ENCODE peak calls at places on chromosomes 2 and 18, in nine cellular contexts. One of them, this sample, is unnamed.

GRCh38 chr2:238216651-238217184 is 13.2 kb upstream of the ILKAP start:
- DNase-seq in right lobe of liver: no peak
- DNase-seq in bronchial epithelial cell: no peak
- DNase-seq in RWPE1: no peak
- DNase-seq in MM.1S: no peak
- DNase-seq in astrocyte of the spinal cord: no peak
- DNase-seq in AG09309: no peak
- DNase-seq in Peyer's patch: no peak
- DNase-seq in testis: no peak
- DNase-seq in this sample: no peak

GRCh38 chr18:63339920-63340484 is 20.4 kb upstream of the BCL2 start:
- DNase-seq in right lobe of liver: no peak
- DNase-seq in bronchial epithelial cell: peak
- DNase-seq in RWPE1: no peak
- DNase-seq in MM.1S: peak
- DNase-seq in astrocyte of the spinal cord: peak
- DNase-seq in AG09309: no peak
- DNase-seq in Peyer's patch: no peak
- DNase-seq in testis: peak
- DNase-seq in this sample: no peak

GRCh38 chr18:63979409-63979908 is 9.6 kb downstream of the SERPINB8 start:
- DNase-seq in right lobe of liver: no peak
- DNase-seq in bronchial epithelial cell: peak
- DNase-seq in RWPE1: peak
- DNase-seq in MM.1S: peak
- DNase-seq in astrocyte of the spinal cord: peak
- DNase-seq in AG09309: no peak
- DNase-seq in Peyer's patch: peak
- DNase-seq in testis: peak
- DNase-seq in this sample: peak

GRCh38 chr2:205776139-205776538 is 93.8 kb downstream of the NRP2 start:
- DNase-seq in right lobe of liver: peak
- DNase-seq in bronchial epithelial cell: no peak
- DNase-seq in RWPE1: no peak
- DNase-seq in MM.1S: peak
- DNase-seq in astrocyte of the spinal cord: no peak
- DNase-seq in AG09309: no peak
- DNase-seq in Peyer's patch: no peak
- DNase-seq in testis: peak
- DNase-seq in this sample: peak

GRCh38 chr18:10907749-10908148 is 241.6 kb downstream of the PIEZO2 start:
- DNase-seq in right lobe of liver: no peak
- DNase-seq in bronchial epithelial cell: no peak
- DNase-seq in RWPE1: no peak
- DNase-seq in MM.1S: no peak
- DNase-seq in astrocyte of the spinal cord: no peak
- DNase-seq in AG09309: no peak
- DNase-seq in Peyer's patch: no peak
- DNase-seq in testis: no peak
- DNase-seq in this sample: no peak

GRCh38 chr2:75513616-75514170 is 47.0 kb downstream of the EVA1A start:
- DNase-seq in right lobe of liver: no peak
- DNase-seq in bronchial epithelial cell: peak
- DNase-seq in RWPE1: no peak
- DNase-seq in MM.1S: no peak
- DNase-seq in astrocyte of the spinal cord: peak
- DNase-seq in AG09309: peak
- DNase-seq in Peyer's patch: no peak
- DNase-seq in testis: no peak
- DNase-seq in this sample: no peak

GRCh38 chr18:23809411-23809810 is 120.2 kb downstream of the LAMA3 start:
- DNase-seq in right lobe of liver: no peak
- DNase-seq in bronchial epithelial cell: no peak
- DNase-seq in RWPE1: no peak
- DNase-seq in MM.1S: no peak
- DNase-seq in astrocyte of the spinal cord: no peak
- DNase-seq in AG09309: no peak
- DNase-seq in Peyer's patch: no peak
- DNase-seq in testis: no peak
- DNase-seq in this sample: no peak

GRCh38 chr2:60413819-60414178 is 139.7 kb downstream of the BCL11A start:
- DNase-seq in right lobe of liver: no peak
- DNase-seq in bronchial epithelial cell: no peak
- DNase-seq in RWPE1: no peak
- DNase-seq in MM.1S: no peak
- DNase-seq in astrocyte of the spinal cord: no peak
- DNase-seq in AG09309: no peak
- DNase-seq in Peyer's patch: peak
- DNase-seq in testis: no peak
- DNase-seq in this sample: peak

GRCh38 chr2:183868707-183869106 is 729.6 kb upstream of the ZNF804A start:
- DNase-seq in right lobe of liver: no peak
- DNase-seq in bronchial epithelial cell: peak
- DNase-seq in RWPE1: peak
- DNase-seq in MM.1S: no peak
- DNase-seq in astrocyte of the spinal cord: peak
- DNase-seq in AG09309: no peak
- DNase-seq in Peyer's patch: no peak
- DNase-seq in testis: no peak
- DNase-seq in this sample: no peak

GRCh38 chr2:74548919-74549684 is 4.6 kb downstream of the LOXL3 start:
- DNase-seq in right lobe of liver: peak
- DNase-seq in bronchial epithelial cell: peak
- DNase-seq in RWPE1: peak
- DNase-seq in MM.1S: no peak
- DNase-seq in astrocyte of the spinal cord: peak
- DNase-seq in AG09309: no peak
- DNase-seq in Peyer's patch: no peak
- DNase-seq in testis: peak
- DNase-seq in this sample: peak

GRCh38 chr2:176554107-176555048 is 285.1 kb downstream of the MTX2 start:
- DNase-seq in right lobe of liver: no peak
- DNase-seq in bronchial epithelial cell: peak
- DNase-seq in RWPE1: peak
- DNase-seq in MM.1S: peak
- DNase-seq in astrocyte of the spinal cord: peak
- DNase-seq in AG09309: no peak
- DNase-seq in Peyer's patch: no peak
- DNase-seq in testis: peak
- DNase-seq in this sample: peak
- TF ChIP-seq CTCF in right lobe of liver: peak
- TF ChIP-seq CTCF in bronchial epithelial cell: peak
- TF ChIP-seq CTCF in RWPE1: peak
- TF ChIP-seq CTCF in MM.1S: peak
- TF ChIP-seq CTCF in astrocyte of the spinal cord: peak
- TF ChIP-seq CTCF in AG09309: peak
- TF ChIP-seq CTCF in Peyer's patch: peak
- TF ChIP-seq CTCF in testis: peak
- TF ChIP-seq CTCF in this sample: peak

DNA sequence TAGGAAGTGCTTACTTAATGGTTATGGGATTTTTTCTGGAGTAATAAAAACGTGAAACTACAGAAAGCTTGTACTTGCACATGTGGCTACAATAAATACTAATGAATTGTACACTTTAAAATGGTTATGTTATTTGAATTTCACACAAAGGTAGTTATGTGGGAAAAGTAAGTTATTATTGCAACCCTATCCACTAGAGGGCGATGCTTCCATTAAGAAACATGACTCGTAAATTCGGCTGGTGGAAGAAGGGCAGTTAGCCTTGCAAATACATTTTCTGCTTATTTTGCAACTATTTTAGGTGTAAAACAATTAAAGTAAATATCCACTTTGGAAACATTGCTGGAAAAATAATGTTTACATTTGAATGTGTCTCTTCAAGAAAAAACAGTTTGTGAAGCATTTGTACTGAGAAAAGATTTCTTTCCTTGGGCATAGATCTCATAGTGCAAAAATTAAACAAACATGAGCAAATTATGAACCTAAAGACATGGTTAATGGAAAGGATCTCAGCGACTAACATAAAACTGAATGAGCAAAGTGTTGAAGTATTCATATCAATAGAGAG is 68.1 kb upstream of the CSRNP3 start:
- DNase-seq in right lobe of liver: no peak
- DNase-seq in bronchial epithelial cell: peak
- DNase-seq in RWPE1: peak
- DNase-seq in MM.1S: peak
- DNase-seq in astrocyte of the spinal cord: peak
- DNase-seq in AG09309: peak
- DNase-seq in Peyer's patch: no peak
- DNase-seq in testis: peak
- DNase-seq in this sample: peak
- TF ChIP-seq CTCF in right lobe of liver: peak
- TF ChIP-seq CTCF in bronchial epithelial cell: peak
- TF ChIP-seq CTCF in RWPE1: peak
- TF ChIP-seq CTCF in MM.1S: peak
- TF ChIP-seq CTCF in astrocyte of the spinal cord: peak
- TF ChIP-seq CTCF in AG09309: peak
- TF ChIP-seq CTCF in Peyer's patch: peak
- TF ChIP-seq CTCF in testis: peak
- TF ChIP-seq CTCF in this sample: peak

DNA sequence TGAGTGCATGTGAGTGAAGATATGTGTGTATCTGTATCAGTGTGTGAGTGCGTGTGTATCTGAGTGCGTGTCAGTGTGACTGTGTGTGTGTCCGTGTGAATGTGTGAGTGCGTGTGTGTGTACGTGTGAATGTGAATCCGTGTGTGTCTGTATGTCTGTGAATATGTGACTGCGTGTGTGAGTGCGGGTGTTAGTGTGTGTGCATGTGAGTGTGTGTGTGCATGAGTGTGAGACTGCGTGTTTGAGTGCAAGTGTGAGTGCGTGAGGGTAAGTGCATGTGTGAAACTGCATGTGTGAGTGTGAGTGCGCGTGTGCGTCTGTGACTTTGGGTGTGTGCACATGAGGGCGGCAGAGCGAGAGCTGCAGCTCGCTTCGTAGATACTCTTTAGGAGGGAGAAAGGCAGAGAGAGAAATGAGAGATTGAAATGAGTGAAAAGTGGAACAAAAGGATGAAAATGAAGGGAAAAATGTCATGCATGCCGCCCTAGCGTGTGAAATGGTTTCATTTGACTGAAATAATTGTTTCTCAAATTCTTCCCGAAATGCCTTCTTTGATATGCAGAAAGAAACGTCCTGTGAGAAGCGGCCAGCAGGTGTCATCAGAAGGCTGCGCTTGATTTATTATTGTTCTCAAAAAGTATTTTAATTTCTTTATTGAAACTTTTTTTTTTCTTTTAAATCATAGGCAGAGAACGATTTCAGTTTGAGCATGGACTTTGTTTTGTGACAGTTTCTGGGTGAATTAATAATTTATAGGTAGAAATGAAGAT is 25.6 kb downstream of the ZNF407 start:
- DNase-seq in right lobe of liver: no peak
- DNase-seq in bronchial epithelial cell: no peak
- DNase-seq in RWPE1: no peak
- DNase-seq in MM.1S: no peak
- DNase-seq in astrocyte of the spinal cord: no peak
- DNase-seq in AG09309: no peak
- DNase-seq in Peyer's patch: no peak
- DNase-seq in testis: no peak
- DNase-seq in this sample: no peak
- TF ChIP-seq CTCF in right lobe of liver: peak
- TF ChIP-seq CTCF in bronchial epithelial cell: peak
- TF ChIP-seq CTCF in RWPE1: peak
- TF ChIP-seq CTCF in MM.1S: peak
- TF ChIP-seq CTCF in astrocyte of the spinal cord: peak
- TF ChIP-seq CTCF in AG09309: peak
- TF ChIP-seq CTCF in Peyer's patch: peak
- TF ChIP-seq CTCF in testis: peak
- TF ChIP-seq CTCF in this sample: peak

GRCh38 chr2:20064421-20064820 is 13.0 kb upstream of the LAPTM4A start:
- DNase-seq in right lobe of liver: no peak
- DNase-seq in bronchial epithelial cell: no peak
- DNase-seq in RWPE1: no peak
- DNase-seq in MM.1S: no peak
- DNase-seq in astrocyte of the spinal cord: no peak
- DNase-seq in AG09309: no peak
- DNase-seq in Peyer's patch: no peak
- DNase-seq in testis: no peak
- DNase-seq in this sample: no peak

GRCh38 chr2:20061476-20061875 is 10.0 kb upstream of the LAPTM4A start:
- DNase-seq in right lobe of liver: no peak
- DNase-seq in bronchial epithelial cell: no peak
- DNase-seq in RWPE1: no peak
- DNase-seq in MM.1S: no peak
- DNase-seq in astrocyte of the spinal cord: peak
- DNase-seq in AG09309: no peak
- DNase-seq in Peyer's patch: no peak
- DNase-seq in testis: no peak
- DNase-seq in this sample: no peak

GRCh38 chr2:20064841-20065240 is 13.4 kb upstream of the LAPTM4A start:
- DNase-seq in right lobe of liver: no peak
- DNase-seq in bronchial epithelial cell: no peak
- DNase-seq in RWPE1: no peak
- DNase-seq in MM.1S: no peak
- DNase-seq in astrocyte of the spinal cord: no peak
- DNase-seq in AG09309: no peak
- DNase-seq in Peyer's patch: no peak
- DNase-seq in testis: no peak
- DNase-seq in this sample: no peak

GRCh38 chr2:20061940-20062339 is 10.5 kb upstream of the LAPTM4A start:
- DNase-seq in right lobe of liver: no peak
- DNase-seq in bronchial epithelial cell: no peak
- DNase-seq in RWPE1: no peak
- DNase-seq in MM.1S: no peak
- DNase-seq in astrocyte of the spinal cord: no peak
- DNase-seq in AG09309: no peak
- DNase-seq in Peyer's patch: no peak
- DNase-seq in testis: no peak
- DNase-seq in this sample: no peak

DNA sequence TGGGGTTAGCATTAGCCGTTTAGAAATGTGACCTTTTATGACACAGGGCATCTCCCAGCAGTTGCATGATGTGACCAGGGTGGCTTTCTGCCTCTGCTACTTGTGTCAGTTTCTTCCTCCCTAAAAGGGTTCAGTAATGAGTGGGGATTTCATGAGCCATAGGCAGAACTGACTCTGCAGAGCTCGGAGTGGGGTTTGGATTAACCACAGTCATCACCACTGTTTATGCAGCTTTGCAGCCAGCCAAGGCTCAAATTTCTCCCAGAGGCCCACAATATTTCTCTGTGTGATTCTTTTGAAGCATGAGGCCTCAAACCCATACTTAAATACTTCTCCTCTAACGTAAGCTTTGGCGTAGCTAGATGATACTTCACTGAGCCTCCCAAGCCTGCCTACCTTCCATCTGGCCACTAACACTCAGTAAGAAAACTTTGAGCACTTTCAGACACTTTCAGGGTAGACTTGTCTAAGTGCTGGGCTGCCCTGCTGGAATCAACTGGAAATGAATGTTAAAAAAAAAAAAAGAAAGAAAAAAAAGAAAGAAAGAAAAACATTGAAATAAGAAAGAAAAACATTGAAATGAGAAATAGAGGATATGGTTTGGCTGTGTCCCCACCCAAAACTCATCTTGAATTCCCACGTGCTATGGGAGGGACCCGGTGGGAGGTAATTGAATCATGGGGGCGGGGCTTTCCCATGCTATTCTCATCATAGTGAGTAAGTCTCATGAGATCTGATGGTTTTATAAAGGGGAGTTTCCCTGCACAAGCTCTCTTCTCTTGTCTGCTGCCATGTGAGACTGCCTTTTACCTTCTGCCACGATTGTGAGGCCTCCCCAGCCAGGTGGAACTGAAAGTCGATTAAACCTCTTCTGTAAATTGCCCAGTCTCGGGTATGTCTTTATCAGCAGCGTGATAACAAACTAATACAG is 11.5 kb upstream of the LAPTM4A start:
- DNase-seq in right lobe of liver: no peak
- DNase-seq in bronchial epithelial cell: peak
- DNase-seq in RWPE1: no peak
- DNase-seq in MM.1S: no peak
- DNase-seq in astrocyte of the spinal cord: peak
- DNase-seq in AG09309: peak
- DNase-seq in Peyer's patch: no peak
- DNase-seq in testis: no peak
- DNase-seq in this sample: no peak
- TF ChIP-seq CTCF in right lobe of liver: no peak
- TF ChIP-seq CTCF in bronchial epithelial cell: no peak
- TF ChIP-seq CTCF in RWPE1: no peak
- TF ChIP-seq CTCF in MM.1S: no peak
- TF ChIP-seq CTCF in astrocyte of the spinal cord: no peak
- TF ChIP-seq CTCF in AG09309: peak
- TF ChIP-seq CTCF in Peyer's patch: peak
- TF ChIP-seq CTCF in testis: no peak
- TF ChIP-seq CTCF in this sample: no peak

This sample was measured in GM10248.